ENCODE peak calls at places on chromosome 7, in eight cellular contexts. One of them, this sample, is unnamed.
A peak's percentile ranks its signal among the peaks of the same experiment; 100 is the strongest.

GRCh38 chr7:66928388-66928787 is 7.4 kb downstream of the TMEM248 start:
- DNase-seq in BJ: no peak
- DNase-seq in endothelial cell: no peak
- DNase-seq in HFFc6: no peak
- DNase-seq in AG08396: no peak
- DNase-seq in type B pancreatic cell: no peak
- DNase-seq in NCI-H1092: no peak
- DNase-seq in stimulated activated CD4-positive, alpha-beta T cell treated with anti-CD3 and anti-CD28 coated beads, TNF-alpha, amount 100 ng/mL, for 24 hours: no peak
- DNase-seq in this sample: no peak

GRCh38 chr7:1479287-1479686 is 20.0 kb upstream of the MICALL2 start:
- DNase-seq in BJ: no peak
- DNase-seq in type B pancreatic cell: no peak
- DNase-seq in NCI-H1092: no peak
- DNase-seq in endothelial cell: no peak
- DNase-seq in AG08396: no peak
- DNase-seq in HFFc6: no peak
- DNase-seq in stimulated activated CD4-positive, alpha-beta T cell treated with anti-CD3 and anti-CD28 coated beads, TNF-alpha, amount 100 ng/mL, for 24 hours: no peak
- DNase-seq in this sample: no peak

GRCh38 chr7:127189885-127190284 is 62.9 kb downstream of the GRM8 start:
- DNase-seq in BJ: no peak
- DNase-seq in type B pancreatic cell: no peak
- DNase-seq in AG08396: no peak
- DNase-seq in HFFc6: no peak
- DNase-seq in NCI-H1092: peak; percentile 74
- DNase-seq in endothelial cell: no peak
- DNase-seq in stimulated activated CD4-positive, alpha-beta T cell treated with anti-CD3 and anti-CD28 coated beads, TNF-alpha, amount 100 ng/mL, for 24 hours: no peak
- DNase-seq in this sample: no peak

GRCh38 chr7:142711722-142712616 is 37.3 kb upstream of the PRSS1 start:
- DNase-seq in endothelial cell: no peak
- DNase-seq in type B pancreatic cell: no peak
- DNase-seq in AG08396: peak; percentile 12
- DNase-seq in stimulated activated CD4-positive, alpha-beta T cell treated with anti-CD3 and anti-CD28 coated beads, TNF-alpha, amount 100 ng/mL, for 24 hours: no peak
- DNase-seq in HFFc6: peak; percentile 10
- DNase-seq in NCI-H1092: no peak
- DNase-seq in BJ: no peak
- DNase-seq in this sample: no peak

GRCh38 chr7:89259085-89259484 is 463.5 kb upstream of the TEX47 start:
- DNase-seq in HFFc6: no peak
- DNase-seq in type B pancreatic cell: no peak
- DNase-seq in stimulated activated CD4-positive, alpha-beta T cell treated with anti-CD3 and anti-CD28 coated beads, TNF-alpha, amount 100 ng/mL, for 24 hours: no peak
- DNase-seq in BJ: no peak
- DNase-seq in NCI-H1092: no peak
- DNase-seq in AG08396: no peak
- DNase-seq in endothelial cell: no peak
- DNase-seq in this sample: no peak

GRCh38 chr7:35753761-35754603 is 46.9 kb upstream of the SEPTIN7 start:
- DNase-seq in HFFc6: peak; percentile 13
- DNase-seq in AG08396: no peak
- DNase-seq in NCI-H1092: no peak
- DNase-seq in BJ: no peak
- DNase-seq in type B pancreatic cell: no peak
- DNase-seq in stimulated activated CD4-positive, alpha-beta T cell treated with anti-CD3 and anti-CD28 coated beads, TNF-alpha, amount 100 ng/mL, for 24 hours: no peak
- DNase-seq in endothelial cell: no peak
- DNase-seq in this sample: peak; percentile 20

GRCh38 chr7:133794490-133794889 is 332.6 kb upstream of the LRGUK start:
- DNase-seq in HFFc6: peak; percentile 7
- DNase-seq in stimulated activated CD4-positive, alpha-beta T cell treated with anti-CD3 and anti-CD28 coated beads, TNF-alpha, amount 100 ng/mL, for 24 hours: no peak
- DNase-seq in AG08396: no peak
- DNase-seq in NCI-H1092: no peak
- DNase-seq in type B pancreatic cell: no peak
- DNase-seq in BJ: no peak
- DNase-seq in endothelial cell: no peak
- DNase-seq in this sample: no peak

GRCh38 chr7:85734823-85735222 is 548.0 kb upstream of the SEMA3D start:
- DNase-seq in stimulated activated CD4-positive, alpha-beta T cell treated with anti-CD3 and anti-CD28 coated beads, TNF-alpha, amount 100 ng/mL, for 24 hours: no peak
- DNase-seq in type B pancreatic cell: no peak
- DNase-seq in HFFc6: no peak
- DNase-seq in AG08396: no peak
- DNase-seq in endothelial cell: no peak
- DNase-seq in BJ: no peak
- DNase-seq in NCI-H1092: peak; percentile 37
- DNase-seq in this sample: no peak

GRCh38 chr7:82410461-82410860 is 33.1 kb downstream of the CACNA2D1 start:
- DNase-seq in endothelial cell: no peak
- DNase-seq in stimulated activated CD4-positive, alpha-beta T cell treated with anti-CD3 and anti-CD28 coated beads, TNF-alpha, amount 100 ng/mL, for 24 hours: no peak
- DNase-seq in BJ: no peak
- DNase-seq in HFFc6: no peak
- DNase-seq in NCI-H1092: no peak
- DNase-seq in type B pancreatic cell: no peak
- DNase-seq in AG08396: no peak
- DNase-seq in this sample: no peak

GRCh38 chr7:29484280-29484679 is 79.4 kb upstream of the PRR15 start:
- DNase-seq in HFFc6: no peak
- DNase-seq in stimulated activated CD4-positive, alpha-beta T cell treated with anti-CD3 and anti-CD28 coated beads, TNF-alpha, amount 100 ng/mL, for 24 hours: no peak
- DNase-seq in endothelial cell: no peak
- DNase-seq in type B pancreatic cell: no peak
- DNase-seq in AG08396: no peak
- DNase-seq in NCI-H1092: no peak
- DNase-seq in BJ: no peak
- DNase-seq in this sample: no peak

GRCh38 chr7:26151953-26152781 is at the start of gene NFE2L3:
- DNase-seq in NCI-H1092: peak; percentile 79
- DNase-seq in AG08396: peak; percentile 89
- DNase-seq in type B pancreatic cell: peak; percentile 78
- DNase-seq in HFFc6: peak; percentile 23
- DNase-seq in endothelial cell: peak; percentile 68
- DNase-seq in stimulated activated CD4-positive, alpha-beta T cell treated with anti-CD3 and anti-CD28 coated beads, TNF-alpha, amount 100 ng/mL, for 24 hours: peak; percentile 83
- DNase-seq in BJ: no peak
- DNase-seq in this sample: peak; percentile 92

GRCh38 chr7:4607321-4607729 is 74.8 kb upstream of the FOXK1 start:
- DNase-seq in NCI-H1092: no peak
- DNase-seq in HFFc6: no peak
- DNase-seq in AG08396: no peak
- DNase-seq in endothelial cell: no peak
- DNase-seq in BJ: no peak
- DNase-seq in type B pancreatic cell: no peak
- DNase-seq in stimulated activated CD4-positive, alpha-beta T cell treated with anti-CD3 and anti-CD28 coated beads, TNF-alpha, amount 100 ng/mL, for 24 hours: no peak
- DNase-seq in this sample: no peak

This sample was measured in transverse colon.